ENCODE peak calls at places on chromosome 22, in five cellular contexts. A is keratinocyte, S is amygdala, G is fibroblast of pulmonary artery, H is GM12892. O is an unnamed sample.

GRCh38 chr22:22684605-22685561 is 40.5 kb downstream of the GGTLC2 start:
- DNase-seq in A (no peak), S (no peak), G (peak; percentile 72), H (peak; percentile 42), O (no peak)

GRCh38 chr22:19014886-19015285 is 78.8 kb upstream of the PRODH start:
- DNase-seq in A (no peak), S (no peak), G (no peak), H (no peak), O (no peak)

GRCh38 chr22:38023045-38023444 is 34.2 kb upstream of the PICK1 start:
- DNase-seq in A (no peak), S (no peak), G (no peak), H (no peak), O (no peak)

GRCh38 chr22:44179196-44179988 is 1.3 kb upstream of the PARVG start:
- DNase-seq in A (no peak), S (no peak), G (no peak), H (no peak), O (no peak)

GRCh38 chr22:40721266-40721665 is 42.0 kb downstream of the MCHR1 start:
- DNase-seq in A (no peak), S (no peak), G (peak; percentile 13), H (no peak), O (no peak)

GRCh38 chr22:45784357-45785277 is 113.0 kb downstream of the ATXN10 start:
- DNase-seq in A (no peak), S (no peak), G (no peak), H (no peak), O (no peak)

GRCh38 chr22:38835888-38836301 is 7.9 kb downstream of the NPTXR start:
- DNase-seq in A (no peak), S (no peak), G (no peak), H (no peak), O (no peak)

GRCh38 chr22:43128928-43129424 is 14.2 kb downstream of the MCAT start:
- DNase-seq in A (no peak), S (no peak), G (no peak), H (no peak), O (no peak)

GRCh38 chr22:40009231-40009769 is 14.5 kb downstream of the FAM83F start:
- DNase-seq in A (no peak), S (no peak), G (no peak), H (no peak), O (no peak)